ENCODE peak calls at places on chromosomes 6 and 20, in four cellular contexts. A, V, E and M are unnamed samples.

GRCh38 chr20:53044296-53044695 is 72.1 kb downstream of the TSHZ2 start:
- DNase-seq in A (no peak), V (no peak), E (no peak), M (no peak)

GRCh38 chr20:19737025-19737424 is 21.0 kb upstream of the RIN2 start:
- DNase-seq in A (no peak), V (peak; percentile 38), E (peak; percentile 48), M (no peak)

GRCh38 chr20:38119446-38119845 is 45.6 kb downstream of the TGM2 start:
- DNase-seq in A (no peak), V (peak; percentile 10), E (no peak), M (no peak)

GRCh38 chr20:45318386-45318939 is 10.4 kb upstream of the MATN4 start:
- DNase-seq in A (no peak), V (no peak), E (no peak), M (no peak)

GRCh38 chr6:32413427-32414047 is 6.6 kb upstream of the BTNL2 start:
- DNase-seq in A (peak; percentile 62), V (peak; percentile 79), E (peak; percentile 69), M (peak; percentile 92)

GRCh38 chr20:62860924-62861691 is 514 bp downstream of the TCFL5 start:
- DNase-seq in A (peak; percentile 31), V (no peak), E (no peak), M (peak; percentile 85)

GRCh38 chr6:117908246-117909107 is 1.4 kb downstream of the SLC35F1 start:
- DNase-seq in A (peak; percentile 50), V (no peak), E (no peak), M (no peak)

GRCh38 chr20:5835234-5835845 is 85.1 kb downstream of the SHLD1 start:
- DNase-seq in A (peak; percentile 24), V (no peak), E (peak; percentile 62), M (no peak)

GRCh38 chr20:24990810-24991252 is 1.7 kb downstream of the APMAP start:
- DNase-seq in A (no peak), V (no peak), E (no peak), M (no peak)

GRCh38 chr6:24441599-24441904 is 38.8 kb downstream of the MRS2 start:
- DNase-seq in A (no peak), V (no peak), E (no peak), M (no peak)